ENCODE peak calls at places on chromosomes 11 and 22, in six cellular contexts. One of them, this sample, is unnamed.

GRCh38 chr11:45593992-45594391 is 71.4 kb downstream of the CHST1 start:
- ATAC-seq in CD4-positive, CD25-positive, alpha-beta regulatory T cell: no peak
- ATAC-seq in aorta: no peak
- ATAC-seq in stimulated activated naive CD8-positive, alpha-beta T cell treated with anti-CD3 and anti-CD28 coated beads, Interleukin-15, amount 100 ng/mL, for 72 hours: no peak
- ATAC-seq in heart right ventricle: no peak
- ATAC-seq in right cardiac atrium: no peak
- ATAC-seq in this sample: peak

GRCh38 chr22:23376256-23376655 is 195.9 kb downstream of the BCR start:
- ATAC-seq in stimulated activated naive CD8-positive, alpha-beta T cell treated with anti-CD3 and anti-CD28 coated beads, Interleukin-15, amount 100 ng/mL, for 72 hours: peak
- ATAC-seq in right cardiac atrium: peak
- ATAC-seq in CD4-positive, CD25-positive, alpha-beta regulatory T cell: peak
- ATAC-seq in heart right ventricle: no peak
- ATAC-seq in aorta: no peak
- ATAC-seq in this sample: peak

GRCh38 chr22:47067331-47067890 is 305.0 kb downstream of the TBC1D22A start:
- ATAC-seq in heart right ventricle: no peak
- ATAC-seq in CD4-positive, CD25-positive, alpha-beta regulatory T cell: no peak
- ATAC-seq in stimulated activated naive CD8-positive, alpha-beta T cell treated with anti-CD3 and anti-CD28 coated beads, Interleukin-15, amount 100 ng/mL, for 72 hours: no peak
- ATAC-seq in aorta: no peak
- ATAC-seq in right cardiac atrium: no peak
- ATAC-seq in this sample: no peak

GRCh38 chr22:31093090-31093850 is 12.2 kb downstream of the SMTN start:
- ATAC-seq in stimulated activated naive CD8-positive, alpha-beta T cell treated with anti-CD3 and anti-CD28 coated beads, Interleukin-15, amount 100 ng/mL, for 72 hours: no peak
- ATAC-seq in CD4-positive, CD25-positive, alpha-beta regulatory T cell: no peak
- ATAC-seq in aorta: peak
- ATAC-seq in heart right ventricle: peak
- ATAC-seq in right cardiac atrium: peak
- ATAC-seq in this sample: no peak

GRCh38 chr11:113256431-113257227 is 57.8 kb upstream of the TTC12 start:
- ATAC-seq in aorta: no peak
- ATAC-seq in stimulated activated naive CD8-positive, alpha-beta T cell treated with anti-CD3 and anti-CD28 coated beads, Interleukin-15, amount 100 ng/mL, for 72 hours: no peak
- ATAC-seq in heart right ventricle: peak
- ATAC-seq in CD4-positive, CD25-positive, alpha-beta regulatory T cell: no peak
- ATAC-seq in right cardiac atrium: peak
- ATAC-seq in this sample: no peak

GRCh38 chr22:36465232-36466021 is 16.0 kb downstream of the TXN2 start:
- ATAC-seq in stimulated activated naive CD8-positive, alpha-beta T cell treated with anti-CD3 and anti-CD28 coated beads, Interleukin-15, amount 100 ng/mL, for 72 hours: no peak
- ATAC-seq in aorta: peak
- ATAC-seq in CD4-positive, CD25-positive, alpha-beta regulatory T cell: no peak
- ATAC-seq in right cardiac atrium: peak
- ATAC-seq in heart right ventricle: peak
- ATAC-seq in this sample: peak

GRCh38 chr11:65418681-65419459 is 3.7 kb upstream of the NEAT1 start:
- ATAC-seq in right cardiac atrium: peak
- ATAC-seq in heart right ventricle: peak
- ATAC-seq in CD4-positive, CD25-positive, alpha-beta regulatory T cell: peak
- ATAC-seq in stimulated activated naive CD8-positive, alpha-beta T cell treated with anti-CD3 and anti-CD28 coated beads, Interleukin-15, amount 100 ng/mL, for 72 hours: peak
- ATAC-seq in aorta: peak
- ATAC-seq in this sample: peak

GRCh38 chr11:76426660-76427059 is 18.2 kb upstream of the EMSY start:
- ATAC-seq in right cardiac atrium: no peak
- ATAC-seq in CD4-positive, CD25-positive, alpha-beta regulatory T cell: no peak
- ATAC-seq in aorta: no peak
- ATAC-seq in stimulated activated naive CD8-positive, alpha-beta T cell treated with anti-CD3 and anti-CD28 coated beads, Interleukin-15, amount 100 ng/mL, for 72 hours: no peak
- ATAC-seq in heart right ventricle: no peak
- ATAC-seq in this sample: no peak

GRCh38 chr11:133898031-133898769 is 52.9 kb upstream of the SPATA19 start:
- ATAC-seq in heart right ventricle: no peak
- ATAC-seq in aorta: no peak
- ATAC-seq in CD4-positive, CD25-positive, alpha-beta regulatory T cell: no peak
- ATAC-seq in right cardiac atrium: no peak
- ATAC-seq in stimulated activated naive CD8-positive, alpha-beta T cell treated with anti-CD3 and anti-CD28 coated beads, Interleukin-15, amount 100 ng/mL, for 72 hours: no peak
- ATAC-seq in this sample: no peak

GRCh38 chr22:49959782-49960158 is 802 bp upstream of the PIM3 start:
- ATAC-seq in right cardiac atrium: peak
- ATAC-seq in aorta: peak
- ATAC-seq in heart right ventricle: no peak
- ATAC-seq in stimulated activated naive CD8-positive, alpha-beta T cell treated with anti-CD3 and anti-CD28 coated beads, Interleukin-15, amount 100 ng/mL, for 72 hours: no peak
- ATAC-seq in CD4-positive, CD25-positive, alpha-beta regulatory T cell: no peak
- ATAC-seq in this sample: peak

GRCh38 chr11:87859583-87859982 is 315.7 kb downstream of the RAB38 start:
- ATAC-seq in stimulated activated naive CD8-positive, alpha-beta T cell treated with anti-CD3 and anti-CD28 coated beads, Interleukin-15, amount 100 ng/mL, for 72 hours: no peak
- ATAC-seq in aorta: no peak
- ATAC-seq in CD4-positive, CD25-positive, alpha-beta regulatory T cell: no peak
- ATAC-seq in heart right ventricle: no peak
- ATAC-seq in right cardiac atrium: no peak
- ATAC-seq in this sample: no peak

GRCh38 chr22:45628508-45628907 is 43.1 kb upstream of the ATXN10 start:
- ATAC-seq in aorta: no peak
- ATAC-seq in stimulated activated naive CD8-positive, alpha-beta T cell treated with anti-CD3 and anti-CD28 coated beads, Interleukin-15, amount 100 ng/mL, for 72 hours: no peak
- ATAC-seq in heart right ventricle: no peak
- ATAC-seq in CD4-positive, CD25-positive, alpha-beta regulatory T cell: no peak
- ATAC-seq in right cardiac atrium: no peak
- ATAC-seq in this sample: no peak

GRCh38 chr11:67670316-67671210 is 3.9 kb downstream of the ALDH3B2 start:
- ATAC-seq in aorta: no peak
- ATAC-seq in right cardiac atrium: no peak
- ATAC-seq in heart right ventricle: no peak
- ATAC-seq in stimulated activated naive CD8-positive, alpha-beta T cell treated with anti-CD3 and anti-CD28 coated beads, Interleukin-15, amount 100 ng/mL, for 72 hours: no peak
- ATAC-seq in CD4-positive, CD25-positive, alpha-beta regulatory T cell: no peak
- ATAC-seq in this sample: no peak

GRCh38 chr22:43985532-43985931 is 30.3 kb downstream of the SAMM50 start:
- ATAC-seq in aorta: no peak
- ATAC-seq in right cardiac atrium: no peak
- ATAC-seq in CD4-positive, CD25-positive, alpha-beta regulatory T cell: no peak
- ATAC-seq in heart right ventricle: no peak
- ATAC-seq in stimulated activated naive CD8-positive, alpha-beta T cell treated with anti-CD3 and anti-CD28 coated beads, Interleukin-15, amount 100 ng/mL, for 72 hours: no peak
- ATAC-seq in this sample: no peak

GRCh38 chr11:128448487-128448886 is 138.9 kb downstream of the ETS1 start:
- ATAC-seq in right cardiac atrium: no peak
- ATAC-seq in stimulated activated naive CD8-positive, alpha-beta T cell treated with anti-CD3 and anti-CD28 coated beads, Interleukin-15, amount 100 ng/mL, for 72 hours: peak
- ATAC-seq in CD4-positive, CD25-positive, alpha-beta regulatory T cell: no peak
- ATAC-seq in aorta: no peak
- ATAC-seq in heart right ventricle: no peak
- ATAC-seq in this sample: peak

GRCh38 chr11:13030857-13031256 is 21.7 kb downstream of the RASSF10 start:
- ATAC-seq in right cardiac atrium: peak
- ATAC-seq in stimulated activated naive CD8-positive, alpha-beta T cell treated with anti-CD3 and anti-CD28 coated beads, Interleukin-15, amount 100 ng/mL, for 72 hours: no peak
- ATAC-seq in heart right ventricle: peak
- ATAC-seq in CD4-positive, CD25-positive, alpha-beta regulatory T cell: no peak
- ATAC-seq in aorta: no peak
- ATAC-seq in this sample: no peak

GRCh38 chr11:6249822-6250555 is 9.6 kb upstream of the CCKBR start:
- ATAC-seq in right cardiac atrium: peak
- ATAC-seq in stimulated activated naive CD8-positive, alpha-beta T cell treated with anti-CD3 and anti-CD28 coated beads, Interleukin-15, amount 100 ng/mL, for 72 hours: no peak
- ATAC-seq in aorta: peak
- ATAC-seq in CD4-positive, CD25-positive, alpha-beta regulatory T cell: no peak
- ATAC-seq in heart right ventricle: peak
- ATAC-seq in this sample: peak

GRCh38 chr11:35305670-35306382 is 113.5 kb downstream of the SLC1A2 start:
- ATAC-seq in right cardiac atrium: no peak
- ATAC-seq in CD4-positive, CD25-positive, alpha-beta regulatory T cell: peak
- ATAC-seq in stimulated activated naive CD8-positive, alpha-beta T cell treated with anti-CD3 and anti-CD28 coated beads, Interleukin-15, amount 100 ng/mL, for 72 hours: peak
- ATAC-seq in aorta: no peak
- ATAC-seq in heart right ventricle: peak
- ATAC-seq in this sample: peak

GRCh38 chr22:45376703-45377102 is 36.7 kb downstream of the SMC1B start:
- ATAC-seq in CD4-positive, CD25-positive, alpha-beta regulatory T cell: no peak
- ATAC-seq in heart right ventricle: no peak
- ATAC-seq in aorta: no peak
- ATAC-seq in right cardiac atrium: peak
- ATAC-seq in stimulated activated naive CD8-positive, alpha-beta T cell treated with anti-CD3 and anti-CD28 coated beads, Interleukin-15, amount 100 ng/mL, for 72 hours: no peak
- ATAC-seq in this sample: no peak

GRCh38 chr11:27444801-27445215 is 27.8 kb downstream of the LGR4 start:
- ATAC-seq in heart right ventricle: no peak
- ATAC-seq in CD4-positive, CD25-positive, alpha-beta regulatory T cell: no peak
- ATAC-seq in stimulated activated naive CD8-positive, alpha-beta T cell treated with anti-CD3 and anti-CD28 coated beads, Interleukin-15, amount 100 ng/mL, for 72 hours: no peak
- ATAC-seq in right cardiac atrium: no peak
- ATAC-seq in aorta: no peak
- ATAC-seq in this sample: no peak

GRCh38 chr22:36347094-36347493 is 40.7 kb downstream of the MYH9 start:
- ATAC-seq in aorta: no peak
- ATAC-seq in CD4-positive, CD25-positive, alpha-beta regulatory T cell: no peak
- ATAC-seq in stimulated activated naive CD8-positive, alpha-beta T cell treated with anti-CD3 and anti-CD28 coated beads, Interleukin-15, amount 100 ng/mL, for 72 hours: no peak
- ATAC-seq in heart right ventricle: no peak
- ATAC-seq in right cardiac atrium: no peak
- ATAC-seq in this sample: no peak

GRCh38 chr22:21587803-21588611 is 20.5 kb downstream of the UBE2L3 start:
- ATAC-seq in heart right ventricle: no peak
- ATAC-seq in stimulated activated naive CD8-positive, alpha-beta T cell treated with anti-CD3 and anti-CD28 coated beads, Interleukin-15, amount 100 ng/mL, for 72 hours: peak
- ATAC-seq in right cardiac atrium: no peak
- ATAC-seq in aorta: no peak
- ATAC-seq in CD4-positive, CD25-positive, alpha-beta regulatory T cell: peak
- ATAC-seq in this sample: peak

GRCh38 chr22:39350803-39351688 is 1.3 kb downstream of the SYNGR1 start:
- ATAC-seq in CD4-positive, CD25-positive, alpha-beta regulatory T cell: no peak
- ATAC-seq in aorta: peak
- ATAC-seq in right cardiac atrium: peak
- ATAC-seq in heart right ventricle: peak
- ATAC-seq in stimulated activated naive CD8-positive, alpha-beta T cell treated with anti-CD3 and anti-CD28 coated beads, Interleukin-15, amount 100 ng/mL, for 72 hours: no peak
- ATAC-seq in this sample: no peak

GRCh38 chr11:42768576-42768975 is 543.2 kb upstream of the API5 start:
- ATAC-seq in CD4-positive, CD25-positive, alpha-beta regulatory T cell: no peak
- ATAC-seq in aorta: no peak
- ATAC-seq in stimulated activated naive CD8-positive, alpha-beta T cell treated with anti-CD3 and anti-CD28 coated beads, Interleukin-15, amount 100 ng/mL, for 72 hours: no peak
- ATAC-seq in right cardiac atrium: no peak
- ATAC-seq in heart right ventricle: no peak
- ATAC-seq in this sample: no peak

GRCh38 chr11:73280606-73281005 is 8.5 kb downstream of the P2RY6 start:
- ATAC-seq in CD4-positive, CD25-positive, alpha-beta regulatory T cell: no peak
- ATAC-seq in heart right ventricle: peak
- ATAC-seq in right cardiac atrium: peak
- ATAC-seq in aorta: peak
- ATAC-seq in stimulated activated naive CD8-positive, alpha-beta T cell treated with anti-CD3 and anti-CD28 coated beads, Interleukin-15, amount 100 ng/mL, for 72 hours: no peak
- ATAC-seq in this sample: no peak

GRCh38 chr11:74474316-74474715 is 7.0 kb upstream of the KCNE3 start:
- ATAC-seq in heart right ventricle: no peak
- ATAC-seq in CD4-positive, CD25-positive, alpha-beta regulatory T cell: no peak
- ATAC-seq in aorta: no peak
- ATAC-seq in stimulated activated naive CD8-positive, alpha-beta T cell treated with anti-CD3 and anti-CD28 coated beads, Interleukin-15, amount 100 ng/mL, for 72 hours: no peak
- ATAC-seq in right cardiac atrium: no peak
- ATAC-seq in this sample: no peak

This sample was measured in SK-N-SH treated with all-trans-retinoic acid at 6 μM for 48 hours.